ENCODE peak calls at places on chromosomes 5 and 9, in four cellular contexts. D is HepG2, G is GM12878, J is K562. U is an unnamed sample.

GRCh38 chr5:154442801-154443200 is 3.0 kb upstream of the SAP30L start:
- DNase-seq in D (no peak), G (no peak), J (no peak), U (no peak)

GRCh38 chr5:6684075-6684474 is 29.2 kb upstream of the TENT4A start:
- DNase-seq in D (no peak), G (no peak), J (no peak), U (no peak)

GRCh38 chr9:131104016-131104740 is 7.8 kb downstream of the AIF1L start:
- DNase-seq in D (no peak), G (no peak), J (no peak), U (no peak)

GRCh38 chr5:16855475-16855874 is 80.6 kb downstream of the MYO10 start:
- DNase-seq in D (no peak), G (no peak), J (no peak), U (no peak)

GRCh38 chr5:176157656-176158055 is 80.6 kb upstream of the SIMC1 start:
- DNase-seq in D (no peak), G (no peak), J (no peak), U (no peak)

GRCh38 chr5:20114536-20114935 is 126.5 kb upstream of the CDH18 start:
- DNase-seq in D (no peak), G (no peak), J (no peak), U (no peak)

GRCh38 chr5:32388429-32389111 is 56.0 kb downstream of the ZFR start:
- DNase-seq in D (no peak), G (no peak), J (no peak), U (no peak)

GRCh38 chr5:110159202-110159601 is 469.5 kb downstream of the MAN2A1 start:
- DNase-seq in D (no peak), G (no peak), J (no peak), U (no peak)

GRCh38 chr5:14326035-14326909 is 183.1 kb downstream of the TRIO start:
- DNase-seq in D (peak), G (no peak), J (peak), U (peak)

GRCh38 chr9:16310288-16311145 is 560.0 kb downstream of the BNC2 start:
- DNase-seq in D (no peak), G (no peak), J (no peak), U (no peak)

GRCh38 chr9:101626295-101626694 is 31.5 kb upstream of the PPP3R2 start:
- DNase-seq in D (no peak), G (no peak), J (no peak), U (no peak)

GRCh38 chr9:128103589-128103962 is 24.0 kb downstream of the PTGES2 start:
- DNase-seq in D (peak), G (no peak), J (no peak), U (no peak)

GRCh38 chr5:52798952-52799351 is 11.2 kb downstream of the ITGA1 start:
- DNase-seq in D (no peak), G (no peak), J (no peak), U (no peak)

GRCh38 chr9:120874861-120875565 is 2.0 kb downstream of the PHF19 start:
- DNase-seq in D (no peak), G (no peak), J (no peak), U (no peak)

GRCh38 chr9:99873531-99873930 is 32.9 kb upstream of the STX17 start:
- DNase-seq in D (no peak), G (no peak), J (no peak), U (no peak)

GRCh38 chr5:79613571-79613970 is 1.3 kb downstream of the TENT2 start:
- DNase-seq in D (no peak), G (no peak), J (no peak), U (no peak)

GRCh38 chr5:127898551-127899213 is 184.9 kb upstream of the SLC12A2 start:
- DNase-seq in D (no peak), G (no peak), J (no peak), U (no peak)

GRCh38 chr9:88503845-88504764 is 30.9 kb upstream of the NXNL2 start:
- DNase-seq in D (no peak), G (no peak), J (no peak), U (no peak)

GRCh38 chr5:160197341-160198147 is 31.8 kb upstream of the FABP6 start:
- DNase-seq in D (no peak), G (no peak), J (peak), U (no peak)

GRCh38 chr9:79581794-79582193 is 10.0 kb downstream of the TLE4 start:
- DNase-seq in D (peak), G (no peak), J (peak), U (peak)

GRCh38 chr5:463952-464351 is 21.0 kb downstream of the EXOC3 start:
- DNase-seq in D (no peak), G (no peak), J (no peak), U (no peak)

GRCh38 chr5:129392681-129393080 is 67.4 kb upstream of the ADAMTS19 start:
- DNase-seq in D (no peak), G (no peak), J (no peak), U (no peak)

GRCh38 chr5:16417392-16418074 is 48.1 kb downstream of the ZNF622 start:
- DNase-seq in D (no peak), G (no peak), J (no peak), U (no peak)

GRCh38 chr5:118017536-118017935 is 970.8 kb downstream of the DTWD2 start:
- DNase-seq in D (no peak), G (no peak), J (no peak), U (no peak)

GRCh38 chr5:124986667-124987066 is 240.2 kb upstream of the ZNF608 start:
- DNase-seq in D (no peak), G (no peak), J (no peak), U (no peak)

GRCh38 chr9:13750061-13750460 is 470.6 kb upstream of the MPDZ start:
- DNase-seq in D (no peak), G (no peak), J (no peak), U (no peak)

GRCh38 chr5:98314262-98314661 is 459.2 kb upstream of the RGMB start:
- DNase-seq in D (no peak), G (no peak), J (no peak), U (no peak)

GRCh38 chr9:130332384-130332926 is 66.9 kb downstream of the HMCN2 start:
- DNase-seq in D (no peak), G (no peak), J (no peak), U (no peak)

GRCh38 chr5:130536726-130537125 is 628.3 kb downstream of the HINT1 start:
- DNase-seq in D (no peak), G (no peak), J (no peak), U (no peak)

GRCh38 chr5:10831416-10831815 is 70.4 kb upstream of the DAP start:
- DNase-seq in D (no peak), G (no peak), J (no peak), U (no peak)

GRCh38 chr5:95858023-95858461 is 35.5 kb upstream of the GLRX start:
- DNase-seq in D (peak), G (no peak), J (no peak), U (no peak)

GRCh38 chr9:114112778-114113585 is 13.9 kb upstream of the KIF12 start:
- DNase-seq in D (no peak), G (no peak), J (no peak), U (peak)

GRCh38 chr9:86369810-86370209 is 15.6 kb upstream of the TUT7 start:
- DNase-seq in D (no peak), G (no peak), J (no peak), U (no peak)

GRCh38 chr5:104733063-104733719 is 1170.6 kb upstream of the NUDT12 start:
- DNase-seq in D (no peak), G (no peak), J (no peak), U (no peak)

GRCh38 chr9:18490591-18491370 is 16.8 kb downstream of the ADAMTSL1 start:
- DNase-seq in D (no peak), G (no peak), J (no peak), U (no peak)

DNA sequence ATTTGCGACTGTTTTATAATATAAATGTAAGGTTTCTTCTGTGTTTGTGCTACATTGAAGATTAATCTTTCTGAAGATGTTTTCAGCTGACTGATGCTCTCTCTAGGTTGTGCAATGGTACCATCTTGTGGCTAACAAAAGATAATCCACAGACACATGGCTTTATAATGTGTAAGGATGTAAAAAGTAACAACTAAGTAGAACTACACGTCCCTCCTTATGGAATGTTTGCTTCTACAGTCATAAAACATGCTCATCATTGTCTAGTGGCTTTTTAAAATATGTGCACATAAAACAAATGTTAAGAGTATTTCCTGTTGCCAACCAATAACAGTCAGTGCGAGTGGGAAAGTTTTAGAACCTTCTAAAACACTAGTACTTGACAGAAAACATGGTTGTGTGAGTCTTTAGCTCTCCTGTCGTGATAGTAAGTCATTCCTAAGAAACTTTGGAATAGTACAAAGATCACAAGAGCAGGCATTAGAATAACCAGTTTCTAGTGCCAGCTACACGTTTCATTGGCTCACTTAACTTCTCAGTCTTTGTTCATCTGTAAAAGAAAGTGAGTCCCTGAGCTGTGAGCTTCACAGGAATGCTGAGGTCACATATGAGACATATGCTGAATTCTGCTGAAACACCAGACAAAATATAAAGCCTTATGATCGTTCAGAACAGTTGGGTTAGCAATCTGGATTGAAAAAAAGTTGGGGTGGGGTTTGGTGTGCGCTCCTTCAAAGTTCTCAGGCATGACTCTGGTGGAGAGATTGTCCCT is 75.7 kb upstream of the GLIS3 start:
- DNase-seq in D (no peak), G (no peak), J (no peak), U (peak)
- TF ChIP-seq CEBPB in D (no peak), G (no peak), J (no peak), U (no peak)

DNA sequence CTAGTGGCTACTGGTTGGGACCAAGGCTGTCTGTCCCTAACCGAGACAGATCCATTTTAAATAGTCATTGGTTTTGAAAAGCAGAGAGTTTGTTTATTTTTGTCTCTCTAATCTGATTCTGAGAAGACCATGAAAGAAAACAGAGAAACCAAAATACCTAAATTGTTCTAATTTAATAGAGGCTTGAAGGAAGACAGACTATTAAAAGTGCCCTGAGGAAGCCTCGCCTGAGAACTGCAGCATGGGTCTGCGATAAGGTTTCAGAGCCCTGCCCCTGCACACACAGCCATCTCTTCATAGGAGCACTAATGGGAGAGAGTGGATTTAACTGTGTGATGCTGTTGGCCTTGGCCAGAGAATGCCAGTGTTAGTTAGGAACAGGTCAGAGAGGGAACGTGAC is 175.5 kb upstream of the SV2C start:
- DNase-seq in D (no peak), G (no peak), J (no peak), U (no peak)
- TF ChIP-seq ESRRA in D (no peak), G (no peak), J (no peak), U (no peak)

GRCh38 chr5:143111799-143112198 is 291.7 kb downstream of the NR3C1 start:
- DNase-seq in D (no peak), G (no peak), J (no peak), U (no peak)

GRCh38 chr5:143114481-143114880 is 289.0 kb downstream of the NR3C1 start:
- DNase-seq in D (no peak), G (no peak), J (no peak), U (no peak)

GRCh38 chr5:143110591-143110990 is 292.9 kb downstream of the NR3C1 start:
- DNase-seq in D (no peak), G (no peak), J (no peak), U (no peak)

GRCh38 chr5:143115381-143115780 is 288.1 kb downstream of the NR3C1 start:
- DNase-seq in D (no peak), G (no peak), J (no peak), U (no peak)

GRCh38 chr5:143113461-143113860 is 290.0 kb downstream of the NR3C1 start:
- DNase-seq in D (no peak), G (no peak), J (no peak), U (no peak)
- H3K4me3 ChIP-seq in D (no peak), G (no peak), J (no peak), U (no peak)

DNA sequence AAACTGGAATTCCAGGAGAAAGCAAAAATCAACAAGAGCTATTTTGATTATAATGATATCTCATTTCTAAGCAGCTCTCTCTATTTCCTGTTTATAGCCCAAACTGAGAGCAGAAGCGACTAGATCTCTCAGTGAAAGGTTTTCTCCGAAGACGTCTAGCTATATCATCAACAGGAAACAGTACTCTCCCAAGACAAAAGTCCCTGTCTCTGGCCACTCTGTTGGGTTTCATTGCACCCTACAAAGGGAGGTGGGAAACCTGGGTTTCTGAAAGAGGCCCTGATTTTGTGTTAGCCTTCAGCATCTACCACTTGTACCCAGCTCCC is 188.3 kb downstream of the PALM2AKAP2 start:
- DNase-seq in D (no peak), G (peak), J (no peak), U (no peak)
- TF ChIP-seq CEBPB in D (no peak), G (no peak), J (no peak), U (no peak)

U was measured in A549.